ENCODE peak calls at places on chromosomes 7 and 10, in eight cellular contexts. A is HepG2, Z is GM23248, Q is dorsolateral prefrontal cortex, G is body of pancreas, Y is caudate nucleus, U is transverse colon, T is esophagus squamous epithelium. O is an unnamed sample.

GRCh38 chr10:21534611-21535493 is 820 bp downstream of the MLLT10 start:
- DNase-seq in U (peak; percentile 68), Y (no peak), A (peak; percentile 60), G (peak; percentile 54), T (no peak), Q (no peak), Z (peak; percentile 79), O (peak; percentile 69)

GRCh38 chr7:139767561-139767982 is 10.2 kb downstream of the HIPK2 start:
- DNase-seq in A (no peak), U (no peak), Z (no peak), T (no peak), Y (no peak), Q (no peak), G (no peak), O (no peak)

GRCh38 chr7:31948041-31948440 is 122.2 kb downstream of the PDE1C start:
- DNase-seq in U (no peak), Y (no peak), Q (no peak), T (no peak), G (no peak), A (peak; percentile 70), Z (peak; percentile 91), O (no peak)

GRCh38 chr7:35736725-35737124 is 41.8 kb upstream of the HERPUD2 start:
- DNase-seq in U (no peak), A (peak; percentile 85), G (no peak), T (no peak), Y (no peak), Q (no peak), Z (peak; percentile 61), O (no peak)

GRCh38 chr10:17005621-17006566 is 123.7 kb downstream of the CUBN start:
- DNase-seq in G (no peak), A (no peak), U (no peak), Q (no peak), Z (peak; percentile 59), T (no peak), Y (no peak), O (no peak)

GRCh38 chr10:58350619-58351323 is 16.0 kb downstream of the UBE2D1 start:
- DNase-seq in T (no peak), Z (peak; percentile 23), U (no peak), G (no peak), A (peak; percentile 58), Q (no peak), Y (no peak), O (no peak)

GRCh38 chr7:66211429-66211828 is 6.3 kb downstream of the TPST1 start:
- DNase-seq in U (no peak), Z (peak; percentile 66), Y (no peak), Q (no peak), T (no peak), G (no peak), A (no peak), O (no peak)

GRCh38 chr10:115092258-115092554 is 959 bp upstream of the ATRNL1 start:
- DNase-seq in U (no peak), Z (peak; percentile 26), Y (no peak), Q (no peak), A (no peak), G (no peak), T (no peak), O (no peak)

GRCh38 chr7:102426268-102427031 is 6.9 kb upstream of the ORAI2 start:
- DNase-seq in Z (no peak), U (peak; percentile 72), G (no peak), T (no peak), A (no peak), Q (no peak), Y (no peak), O (no peak)

GRCh38 chr10:59623100-59623822 is 86.4 kb downstream of the SLC16A9 start:
- DNase-seq in U (no peak), A (no peak), T (no peak), Y (no peak), Z (no peak), G (no peak), Q (no peak), O (no peak)

DNA sequence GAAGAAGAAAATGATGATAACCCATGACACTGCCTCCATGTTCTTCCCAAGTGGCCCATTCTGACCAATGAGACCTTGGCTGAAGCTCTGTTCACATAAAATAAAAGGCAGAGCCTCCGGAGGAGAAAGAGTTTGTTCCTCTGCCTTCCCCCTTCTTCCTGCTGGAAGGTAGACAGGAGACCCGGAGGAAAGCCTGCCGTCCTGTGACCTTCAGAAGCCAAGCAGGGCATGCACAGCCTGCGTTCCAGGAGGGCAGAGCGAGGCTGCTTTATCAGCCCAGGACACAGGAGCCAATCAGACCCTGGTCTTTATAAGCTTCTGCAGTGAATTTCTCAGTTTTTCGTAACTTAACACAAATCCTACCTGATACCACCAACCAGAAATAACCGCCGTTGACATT is 8.6 kb upstream of the GRID1 start:
- DNase-seq in A (no peak), U (no peak), Z (no peak), T (no peak), G (no peak), Y (no peak), Q (no peak), O (no peak)
- H3K27ac ChIP-seq in A (no peak overlapping the region), U (no peak overlapping the region), Z (no peak overlapping the region), T (no peak overlapping the region), G (no peak overlapping the region), Y (no peak overlapping the region), Q (no peak overlapping the region), O (no peak overlapping the region)

GRCh38 chr10:2439983-2440382 is 627.4 kb upstream of the PFKP start:
- DNase-seq in A (no peak), G (no peak), Y (no peak), T (no peak), Q (no peak), Z (no peak), U (no peak), O (no peak)

DNA sequence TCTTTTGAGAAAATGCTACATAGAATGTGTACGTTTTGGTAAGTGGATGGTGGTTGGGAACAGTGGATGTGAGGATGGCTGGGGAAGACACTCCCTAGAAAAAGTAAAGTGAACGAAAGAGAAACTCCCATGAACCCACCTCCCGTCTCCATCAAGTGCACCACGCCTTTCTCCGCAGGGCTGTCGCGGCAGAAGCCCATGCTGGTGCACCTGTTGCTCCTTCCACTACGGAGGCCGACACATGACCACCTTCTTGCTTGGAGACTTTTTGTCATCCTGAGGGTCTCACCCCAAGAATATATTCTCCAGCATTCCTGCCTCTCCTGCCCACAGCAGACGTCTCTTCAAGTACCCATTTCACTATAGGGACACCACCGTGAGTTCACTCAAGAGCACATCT is 630.4 kb upstream of the PFKP start:
- DNase-seq in A (no peak), G (no peak), Z (no peak), Q (no peak), T (no peak), Y (no peak), U (no peak), O (no peak)
- H3K27ac ChIP-seq in A (no peak overlapping the region), G (no peak overlapping the region), Z (no peak overlapping the region), Q (no peak overlapping the region), T (no peak overlapping the region), Y (no peak overlapping the region), U (no peak overlapping the region), O (no peak overlapping the region)

DNA sequence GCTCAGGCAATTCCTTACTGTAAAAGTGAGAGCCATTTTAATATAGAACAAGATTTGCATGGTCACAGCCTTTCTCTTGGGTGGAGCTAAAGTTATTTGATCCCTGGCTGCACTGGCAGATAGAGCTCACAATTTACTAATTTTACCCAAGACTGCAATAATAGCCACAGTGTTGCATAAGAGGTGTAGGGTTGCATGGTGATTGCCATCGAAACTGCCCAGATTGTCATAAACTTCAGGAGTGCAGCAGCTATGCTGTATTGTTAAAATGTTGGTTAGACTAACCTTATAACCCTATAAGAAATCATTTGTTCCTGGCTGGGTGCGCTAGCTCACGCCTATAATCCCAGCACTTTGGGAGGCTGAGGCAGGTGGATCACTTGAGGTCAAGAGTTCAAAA is 50.0 kb downstream of the VCL start:
- DNase-seq in Y (no peak), T (no peak), A (no peak), Z (peak; percentile 74), Q (no peak), U (no peak), G (no peak), O (no peak)
- H3K27ac ChIP-seq in Y (no peak overlapping the region), T (no peak overlapping the region), A (no peak overlapping the region), Z (peak overlapping the region; percentile 84), Q (no peak overlapping the region), U (peak overlapping the region; percentile 49), G (no peak overlapping the region), O (peak overlapping the region; percentile 1)

GRCh38 chr7:129829677-129830631 is 122.8 kb downstream of the UBE2H start:
- DNase-seq in Z (peak; percentile 91), U (peak; percentile 65), Q (peak; percentile 67), A (peak; percentile 62), G (peak; percentile 75), Y (peak; percentile 25), T (no peak), O (peak; percentile 69)
- H3K27ac ChIP-seq in Z (peak overlapping the region; percentile 83), U (peak overlapping the region; percentile 66), Q (peak overlapping the region; percentile 79), A (no peak overlapping the region), G (peak overlapping the region; percentile 69), Y (peak overlapping the region; percentile 46), T (peak overlapping the region; percentile 51), O (peak overlapping the region; percentile 79)

O was measured in lung.